ENCODE peak calls at places on chromosomes 1 and 21, in five cellular contexts. P is uterus, X is fibroblast of mammary gland, D is lower lobe of right lung, Y is GM23338. J is an unnamed sample.
A peak's percentile ranks its signal among the peaks of the same experiment; 100 is the strongest.

GRCh38 chr1:46077669-46078068 is 54.8 kb downstream of the PIK3R3 start:
- DNase-seq in D (no peak), Y (no peak), P (no peak), X (no peak), J (no peak)

GRCh38 chr1:233019921-233020320 is 69.5 kb downstream of the NTPCR start:
- DNase-seq in X (no peak), P (no peak), Y (no peak), D (no peak), J (no peak)

GRCh38 chr1:84738237-84738636 is 48.0 kb upstream of the SSX2IP start:
- DNase-seq in X (no peak), D (no peak), Y (peak; percentile 26), P (no peak), J (no peak)

GRCh38 chr1:22868331-22868730 is 104.3 kb downstream of the LACTBL1 start:
- DNase-seq in Y (no peak), D (no peak), X (peak; percentile 80), P (no peak), J (no peak)

GRCh38 chr1:20212685-20213331 is 26.5 kb upstream of the PLA2G2C start:
- DNase-seq in X (peak; percentile 47), Y (peak; percentile 96), D (peak; percentile 78), P (peak; percentile 20), J (peak; percentile 64)

GRCh38 chr1:52632732-52633290 is at the start of gene SHISAL2A:
- DNase-seq in P (no peak), Y (peak; percentile 84), D (peak; percentile 68), X (peak; percentile 12), J (no peak)

GRCh38 chr1:24857528-24858133 is 72.4 kb downstream of the RUNX3 start:
- DNase-seq in Y (peak; percentile 56), X (no peak), P (no peak), D (no peak), J (no peak)

GRCh38 chr1:1013922-1014617 is 773 bp downstream of the ISG15 start:
- DNase-seq in P (no peak), Y (peak; percentile 64), D (no peak), X (peak; percentile 28), J (peak; percentile 45)

GRCh38 chr1:5976726-5977493 is 15.3 kb downstream of the NPHP4 start:
- DNase-seq in P (no peak), D (no peak), X (no peak), Y (no peak), J (no peak)

GRCh38 chr21:44699502-44700001 is 2.6 kb downstream of the KRTAP10-12 start:
- DNase-seq in D (no peak), P (no peak), X (no peak), Y (no peak), J (no peak)

GRCh38 chr21:41970099-41970391 is 16.2 kb upstream of the C2CD2 start:
- DNase-seq in D (no peak), P (no peak), Y (no peak), X (no peak), J (no peak)

GRCh38 chr21:33198346-33199135 is 31.2 kb upstream of the IFNAR2 start:
- DNase-seq in P (no peak), D (peak; percentile 76), Y (no peak), X (peak; percentile 37), J (peak; percentile 27)

GRCh38 chr1:238487931-238488330 is 597.2 kb upstream of the ZP4 start:
- DNase-seq in P (no peak), Y (no peak), X (no peak), D (no peak), J (no peak)

GRCh38 chr1:224503161-224504118 is 68.8 kb upstream of the WDR26 start:
- DNase-seq in D (peak; percentile 92), P (peak; percentile 62), X (peak; percentile 80), Y (peak; percentile 87), J (peak; percentile 95)

GRCh38 chr1:181514298-181515290 is 31.3 kb downstream of the CACNA1E start:
- DNase-seq in P (no peak), D (no peak), Y (no peak), X (no peak), J (no peak)

GRCh38 chr1:162918111-162918754 is 57.3 kb upstream of the CCDC190 start:
- DNase-seq in Y (no peak), P (no peak), X (no peak), D (no peak), J (no peak)

GRCh38 chr1:79235221-79236002 is 228.9 kb upstream of the ADGRL4 start:
- DNase-seq in D (no peak), P (no peak), X (peak; percentile 29), Y (peak; percentile 8), J (peak; percentile 34)

GRCh38 chr1:211813590-211813989 is 17.0 kb downstream of the LPGAT1 start:
- DNase-seq in D (peak; percentile 63), P (peak; percentile 65), X (peak; percentile 54), Y (no peak), J (peak; percentile 67)

GRCh38 chr1:242523282-242523967 is 1.1 kb downstream of the PLD5 start:
- DNase-seq in X (no peak), P (no peak), Y (peak; percentile 62), D (no peak), J (no peak)

GRCh38 chr1:46408356-46409062 is 14.4 kb downstream of the FAAH start:
- DNase-seq in X (peak; percentile 31), Y (no peak), D (no peak), P (no peak), J (peak; percentile 20)

GRCh38 chr21:41576010-41576615 is 68.2 kb upstream of the TMPRSS2 start:
- DNase-seq in Y (no peak), D (no peak), P (no peak), X (peak; percentile 19), J (no peak)

GRCh38 chr1:83994111-83994510 is 4.8 kb downstream of the TTLL7 start:
- DNase-seq in Y (no peak), X (no peak), D (no peak), P (no peak), J (no peak)

GRCh38 chr21:33300701-33301631 is 23.8 kb upstream of the IFNAR1 start:
- DNase-seq in D (no peak), Y (no peak), X (no peak), P (no peak), J (peak; percentile 36)

GRCh38 chr1:209890606-209891330 is 47.2 kb upstream of the SYT14 start:
- DNase-seq in D (no peak), X (peak; percentile 61), Y (no peak), P (no peak), J (no peak)

GRCh38 chr21:42193131-42193671 is 25.7 kb upstream of the ABCG1 start:
- DNase-seq in P (no peak), X (no peak), D (no peak), Y (no peak), J (no peak)

GRCh38 chr1:235486321-235486720 is 17.9 kb downstream of the B3GALNT2 start:
- DNase-seq in Y (no peak), X (no peak), D (no peak), P (no peak), J (peak; percentile 13)

GRCh38 chr1:40014812-40015594 is 25.5 kb upstream of the CAP1 start:
- DNase-seq in P (no peak), X (peak; percentile 93), Y (no peak), D (no peak), J (peak; percentile 95)

GRCh38 chr21:15495965-15496364 is 233.8 kb upstream of the USP25 start:
- DNase-seq in X (peak; percentile 85), Y (no peak), D (no peak), P (no peak), J (peak; percentile 32)

GRCh38 chr21:28371713-28372112 is 621.0 kb downstream of the LTN1 start:
- DNase-seq in X (no peak), D (no peak), Y (no peak), P (no peak), J (no peak)

GRCh38 chr1:154869351-154870116 is 547 bp downstream of the KCNN3 start:
- DNase-seq in D (peak; percentile 60), X (peak; percentile 30), P (peak; percentile 68), Y (no peak), J (peak; percentile 34)
- H3K4me3 ChIP-seq in D (peak overlapping the region; percentile 52), X (no peak overlapping the region), P (peak overlapping the region; percentile 54), Y (peak overlapping the region; percentile 49), J (peak overlapping the region; percentile 37)

DNA sequence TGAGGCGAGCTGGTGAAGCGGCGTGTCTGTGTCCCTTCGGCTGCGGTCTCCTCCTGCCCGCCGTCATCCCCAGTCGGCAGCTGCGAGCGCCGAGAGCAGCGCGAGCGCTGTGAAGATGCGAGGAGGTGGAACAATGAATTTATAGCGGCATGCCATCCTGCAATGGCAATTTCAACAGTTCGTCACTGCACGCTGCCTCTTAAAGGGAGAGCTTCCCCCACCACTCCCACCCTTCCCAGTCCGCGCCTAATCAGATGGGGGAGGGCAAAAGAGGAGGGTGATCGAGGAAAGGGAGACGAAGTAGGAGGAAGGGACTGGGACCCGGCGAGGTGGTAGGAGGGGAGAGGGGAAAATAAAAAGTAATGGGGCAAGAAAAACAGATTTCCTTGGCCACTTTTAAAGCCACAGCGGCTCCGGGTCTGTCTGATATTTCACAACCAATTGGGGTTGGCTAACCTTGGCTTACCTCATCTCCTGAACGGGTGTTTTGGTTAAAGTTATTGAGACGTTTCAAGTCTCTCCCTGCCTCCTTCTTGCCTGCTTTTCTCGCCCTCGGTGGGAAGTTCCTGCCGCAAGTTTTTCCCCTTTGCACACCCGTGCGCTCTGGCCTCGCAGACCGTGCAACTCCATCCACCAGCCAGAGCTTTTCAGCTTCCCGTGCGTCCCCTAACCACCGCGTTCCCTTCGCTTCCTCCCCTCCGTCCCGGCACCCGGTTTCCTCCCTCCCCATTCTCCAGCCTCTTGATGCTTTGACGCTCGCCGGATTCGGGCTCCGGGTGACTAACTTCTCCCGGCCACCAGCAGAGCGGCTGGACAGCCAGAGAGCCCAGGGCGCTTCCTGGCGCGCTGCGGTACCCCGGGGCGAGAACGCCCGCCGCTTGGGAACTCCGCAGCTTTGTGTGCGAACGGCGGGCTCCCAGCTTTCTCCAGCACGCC is at the start of gene ADAMTS5:
- DNase-seq in D (peak; percentile 47), Y (peak; percentile 74), X (peak; percentile 82), P (peak; percentile 68), J (peak; percentile 81)
- H3K4me3 ChIP-seq in D (peak within 1 kb of the TSS; percentile 58), Y (peak within 1 kb of the TSS; percentile 72), X (peak within 1 kb of the TSS; percentile 63), P (peak within 1 kb of the TSS; percentile 72), J (peak within 1 kb of the TSS; percentile 64)

GRCh38 chr1:93811646-93812045 is 67.4 kb downstream of the DNTTIP2 start:
- DNase-seq in X (peak; percentile 32), D (no peak), P (no peak), Y (no peak), J (peak; percentile 68)

GRCh38 chr1:93814059-93814794 is 64.8 kb downstream of the DNTTIP2 start:
- DNase-seq in D (no peak), P (peak; percentile 38), Y (peak; percentile 87), X (peak; percentile 88), J (peak; percentile 91)

GRCh38 chr1:93807301-93807930 is 71.6 kb downstream of the DNTTIP2 start:
- DNase-seq in P (no peak), D (no peak), X (no peak), Y (no peak), J (no peak)

GRCh38 chr1:93813076-93813475 is 65.9 kb downstream of the DNTTIP2 start:
- DNase-seq in X (peak; percentile 35), D (no peak), Y (no peak), P (no peak), J (no peak)

GRCh38 chr1:93810316-93810715 is 68.7 kb downstream of the DNTTIP2 start:
- DNase-seq in D (no peak), P (no peak), Y (no peak), X (peak; percentile 84), J (peak; percentile 35)
- H3K4me3 ChIP-seq in D (no peak overlapping the region), P (no peak overlapping the region), Y (no peak overlapping the region), X (no peak overlapping the region), J (no peak overlapping the region)

GRCh38 chr1:8134546-8135235 is 108.6 kb upstream of the ERRFI1 start:
- DNase-seq in X (peak; percentile 71), Y (no peak), D (no peak), P (no peak), J (peak; percentile 31)
- H3K4me3 ChIP-seq in X (no peak overlapping the region), Y (no peak overlapping the region), D (no peak overlapping the region), P (no peak overlapping the region), J (peak overlapping the region; percentile 12)

GRCh38 chr1:28173980-28174297 is 2.6 kb downstream of the PTAFR start:
- DNase-seq in X (peak; percentile 30), Y (no peak), P (no peak), D (peak; percentile 43), J (no peak)
- H3K4me3 ChIP-seq in X (no peak overlapping the region), Y (no peak overlapping the region), P (no peak overlapping the region), D (peak overlapping the region; percentile 48), J (no peak overlapping the region)